ENCODE peak calls at places on chromosomes 3 and 15, in seven cellular contexts. T is iris pigment epithelial cell; R is kidney glomerular epithelial cell; O is CD8-positive, alpha-beta T cell; V is NCI-H2081 treated with DMSO at 0.1 percent for 48 hours; U is HT-29; H is left ventricle myocardium superior. N is an unnamed sample.

GRCh38 chr3:110199588-110199943 is 862.2 kb upstream of the DPPA4 start:
- DNase-seq in T (no peak), R (no peak), O (no peak), V (no peak), U (no peak), H (no peak), N (no peak)

GRCh38 chr3:28989646-28990089 is 291.2 kb upstream of the RBMS3 start:
- DNase-seq in T (peak), R (no peak), O (no peak), V (no peak), U (no peak), H (no peak), N (peak)

GRCh38 chr15:58498821-58499580 is 67.2 kb downstream of the LIPC start:
- DNase-seq in T (peak), R (peak), O (no peak), V (no peak), U (no peak), H (no peak), N (peak)

GRCh38 chr3:74546426-74546825 is 68.0 kb downstream of the CNTN3 start:
- DNase-seq in T (no peak), R (no peak), O (no peak), V (no peak), U (no peak), H (no peak), N (peak)

GRCh38 chr3:155737844-155738460 is 6.9 kb downstream of the PLCH1 start:
- DNase-seq in T (no peak), R (peak), O (no peak), V (no peak), U (peak), H (no peak), N (peak)

GRCh38 chr3:98573231-98573728 is 20.1 kb downstream of the CPOX start:
- DNase-seq in T (peak), R (peak), O (no peak), V (no peak), U (peak), H (no peak), N (peak)

GRCh38 chr3:153165211-153165815 is 3.3 kb downstream of the RAP2B start:
- DNase-seq in T (no peak), R (no peak), O (no peak), V (no peak), U (peak), H (no peak), N (peak)

GRCh38 chr15:49044761-49045571 is 1.3 kb downstream of the SECISBP2L start:
- DNase-seq in T (no peak), R (no peak), O (no peak), V (no peak), U (peak), H (no peak), N (peak)

GRCh38 chr3:187264051-187264450 is 27.5 kb downstream of the MASP1 start:
- DNase-seq in T (peak), R (peak), O (no peak), V (no peak), U (peak), H (no peak), N (peak)

GRCh38 chr15:73601449-73602425 is 31.5 kb downstream of the NPTN start:
- DNase-seq in T (peak), R (no peak), O (no peak), V (no peak), U (peak), H (no peak), N (peak)

GRCh38 chr15:61449306-61449705 is 220.2 kb upstream of the RORA start:
- DNase-seq in T (no peak), R (no peak), O (no peak), V (no peak), U (no peak), H (no peak), N (no peak)

GRCh38 chr15:28098766-28099554 is at the start of gene OCA2:
- DNase-seq in T (peak), R (no peak), O (peak), V (no peak), U (no peak), H (peak), N (peak)

GRCh38 chr3:66885326-66886000 is 112.6 kb upstream of the KBTBD8 start:
- DNase-seq in T (peak), R (peak), O (no peak), V (no peak), U (peak), H (no peak), N (peak)

GRCh38 chr15:92958105-92958504 is 58.0 kb downstream of the CHD2 start:
- DNase-seq in T (peak), R (no peak), O (no peak), V (no peak), U (no peak), H (no peak), N (peak)

GRCh38 chr3:186901135-186901734 is 29.1 kb upstream of the ST6GAL1 start:
- DNase-seq in T (peak), R (no peak), O (no peak), V (no peak), U (no peak), H (no peak), N (peak)

GRCh38 chr15:60695713-60696522 is 217.0 kb upstream of the ICE2 start:
- DNase-seq in T (peak), R (peak), O (no peak), V (no peak), U (no peak), H (no peak), N (no peak)

GRCh38 chr3:114179575-114179974 is 723 bp upstream of the DRD3 start:
- DNase-seq in T (peak), R (no peak), O (no peak), V (peak), U (peak), H (no peak), N (peak)

GRCh38 chr15:73072894-73073293 is 20.6 kb downstream of the NEO1 start:
- DNase-seq in T (no peak), R (no peak), O (no peak), V (no peak), U (no peak), H (no peak), N (no peak)

GRCh38 chr3:161171113-161171512 is 50.0 kb upstream of the NMD3 start:
- DNase-seq in T (peak), R (peak), O (no peak), V (no peak), U (no peak), H (peak), N (peak)

GRCh38 chr3:184740509-184741258 is 28.8 kb upstream of the MAGEF1 start:
- DNase-seq in T (peak), R (no peak), O (no peak), V (no peak), U (no peak), H (no peak), N (peak)

GRCh38 chr15:82298520-82298919 is 35.9 kb downstream of the SAXO2 start:
- DNase-seq in T (peak), R (no peak), O (peak), V (no peak), U (no peak), H (peak), N (peak)

GRCh38 chr15:27260523-27260922 is 289.5 kb downstream of the GABRG3 start:
- DNase-seq in T (no peak), R (no peak), O (no peak), V (no peak), U (no peak), H (no peak), N (no peak)

GRCh38 chr3:156298938-156299337 is 178.6 kb downstream of the KCNAB1 start:
- DNase-seq in T (no peak), R (no peak), O (no peak), V (no peak), U (no peak), H (peak), N (no peak)

N was measured in choroid plexus epithelial cell.